ENCODE peak calls at places on chromosomes 13 and 19, in five cellular contexts. J is astrocyte, V is neural progenitor cell, O is SK-N-SH, T is GM23248. Z is an unnamed sample. For H4K20me1, the result is how much of the 10 kb centered on the place peaks cover.

GRCh38 chr13:79966502-79966901 is 374.4 kb downstream of the SPRY2 start:
- DNase-seq in V (no peak), T (peak), J (no peak), O (no peak), Z (no peak)

GRCh38 chr13:101424381-101425155 is 8.3 kb upstream of the NALCN start:
- DNase-seq in O (no peak), T (peak), J (no peak), V (no peak), Z (no peak)

GRCh38 chr19:4519172-4519496 is 848 bp upstream of the PLIN4 start:
- DNase-seq in V (no peak), T (no peak), J (no peak), O (no peak), Z (no peak)

GRCh38 chr13:33838567-33839131 is 20.7 kb downstream of the RFC3 start:
- DNase-seq in O (no peak), T (peak), V (no peak), J (peak), Z (no peak)

GRCh38 chr13:30654430-30654829 is 36.7 kb downstream of the USPL1 start:
- DNase-seq in T (no peak), V (no peak), J (no peak), O (no peak), Z (no peak)

GRCh38 chr19:3184847-3185481 is 766 bp upstream of the NCLN start:
- DNase-seq in T (peak), J (no peak), V (peak), O (peak), Z (no peak)

GRCh38 chr13:57932071-57932470 is 300.5 kb downstream of the PCDH17 start:
- DNase-seq in O (no peak), T (no peak), J (no peak), V (no peak), Z (no peak)

GRCh38 chr19:480016-480855 is 16.1 kb upstream of the MADCAM1 start:
- DNase-seq in J (no peak), V (peak), T (peak), O (peak), Z (peak)

GRCh38 chr13:113638806-113639205 is 19.2 kb downstream of the ATP4B start:
- DNase-seq in V (no peak), O (no peak), T (no peak), J (no peak), Z (no peak)

GRCh38 chr19:791605-792360 is 5.5 kb upstream of the PTBP1 start:
- DNase-seq in O (peak), V (no peak), J (no peak), T (no peak), Z (no peak)

DNA sequence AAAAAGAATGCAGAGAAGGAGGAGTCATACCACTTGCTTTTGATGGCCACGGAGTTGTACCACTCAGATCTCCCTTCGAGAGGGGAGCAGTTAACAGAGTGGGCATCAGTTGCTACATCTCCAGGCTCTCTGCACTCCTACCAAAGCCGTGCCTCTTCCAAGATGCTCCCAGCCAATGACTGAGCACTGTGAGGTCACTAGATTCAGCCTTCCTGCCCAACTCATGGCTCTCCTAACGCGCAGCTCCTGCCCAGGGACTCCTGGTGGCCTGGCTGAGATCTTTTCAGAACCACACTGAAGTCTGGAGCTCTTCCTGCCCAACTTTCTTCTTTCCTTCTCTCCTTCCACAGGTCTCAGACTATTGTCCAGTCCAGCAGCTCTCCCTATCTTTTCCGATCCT is 66.7 kb downstream of the LHFPL6 start:
- DNase-seq in V (no peak), J (no peak), O (no peak), T (no peak), Z (no peak)
- H3K4me3 ChIP-seq in V (no peak), J (no peak), O (no peak), T (no peak), Z (no peak)

GRCh38 chr19:49182848-49183375 is 25.3 kb downstream of the TRPM4 start:
- DNase-seq in T (no peak), J (no peak), O (no peak), V (no peak), Z (no peak)
- H4K20me1 ChIP-seq in T (under half), J (under half), O (under half), V (under half), Z (under half)

GRCh38 chr13:43364210-43365041 is 341.0 kb downstream of the DNAJC15 start:
- DNase-seq in O (no peak), V (peak), J (peak), T (peak), Z (no peak)
- H3K4me3 ChIP-seq in O (no peak), V (no peak), J (peak), T (peak), Z (no peak)

GRCh38 chr13:45335397-45336024 is 5.5 kb downstream of the TPT1 start:
- DNase-seq in J (no peak), V (no peak), O (no peak), T (no peak), Z (no peak)

GRCh38 chr13:45333973-45334922 is 6.7 kb downstream of the TPT1 start:
- DNase-seq in V (no peak), J (peak), O (no peak), T (peak), Z (peak)

GRCh38 chr13:45337803-45338202 is 3.2 kb downstream of the TPT1 start:
- DNase-seq in T (no peak), J (no peak), O (no peak), V (no peak), Z (no peak)

GRCh38 chr13:45337395-45337794 is 3.6 kb downstream of the TPT1 start:
- DNase-seq in V (no peak), J (no peak), O (no peak), T (no peak), Z (no peak)

GRCh38 chr13:45336025-45336800 is 4.8 kb downstream of the TPT1 start:
- DNase-seq in T (no peak), O (no peak), J (no peak), V (no peak), Z (no peak)
- H4K20me1 ChIP-seq in T (half or more), O (half or more), J (half or more), V (half or more), Z (half or more)